ENCODE peak calls at places on chromosomes 3 and 15, in nine cellular contexts. K, Z, U, C, L, I, E, R and B are unnamed samples.
A peak's percentile ranks its signal among the peaks of the same experiment; 100 is the strongest.

GRCh38 chr3:149324332-149324731 is 9.1 kb downstream of the TM4SF18 start:
- DNase-seq in K (no peak), Z (no peak), U (no peak), C (no peak), E (no peak), R (no peak), I (no peak), L (no peak), B (no peak)

GRCh38 chr3:51357856-51358255 is 27.2 kb upstream of the MANF start:
- DNase-seq in Z (no peak), R (no peak), E (no peak), K (no peak), I (no peak), L (no peak), C (no peak), U (no peak), B (no peak)

GRCh38 chr3:141331370-141332318 is 36.7 kb upstream of the ZBTB38 start:
- DNase-seq in Z (no peak), E (no peak), U (no peak), K (no peak), R (no peak), L (no peak), I (peak; percentile 97), C (no peak), B (no peak)

GRCh38 chr3:35659808-35660207 is 20.5 kb downstream of the ARPP21 start:
- DNase-seq in K (no peak), L (peak; percentile 75), I (no peak), Z (no peak), U (no peak), E (no peak), R (no peak), C (no peak), B (no peak)

GRCh38 chr3:169880565-169881250 is 11.0 kb upstream of the LRRC31 start:
- DNase-seq in C (no peak), U (no peak), L (no peak), I (no peak), R (no peak), E (no peak), K (no peak), Z (no peak), B (no peak)

GRCh38 chr15:65196637-65197336 is 11.6 kb upstream of the CLPX start:
- DNase-seq in U (no peak), R (no peak), I (no peak), C (no peak), K (no peak), L (no peak), Z (no peak), E (no peak), B (no peak)

GRCh38 chr3:141552440-141552991 is 65.7 kb downstream of the RASA2 start:
- DNase-seq in E (no peak), I (no peak), Z (no peak), C (no peak), L (no peak), U (no peak), R (no peak), K (no peak), B (no peak)

GRCh38 chr15:40291088-40291574 is 8.3 kb upstream of the ANKRD63 start:
- DNase-seq in L (no peak), C (no peak), I (peak; percentile 19), U (no peak), K (no peak), Z (no peak), R (peak; percentile 62), E (no peak), B (peak; percentile 62)

GRCh38 chr15:70357453-70357852 is 259.7 kb upstream of the TLE3 start:
- DNase-seq in K (no peak), Z (no peak), L (no peak), R (no peak), U (no peak), E (no peak), I (no peak), C (no peak), B (no peak)

GRCh38 chr15:87369269-87369668 is 887.3 kb downstream of the NTRK3 start:
- DNase-seq in C (no peak), I (peak; percentile 94), R (no peak), K (no peak), Z (no peak), L (no peak), U (no peak), E (no peak), B (no peak)

GRCh38 chr15:98923159-98923558 is 84.4 kb downstream of the PGPEP1L start:
- DNase-seq in I (no peak), C (no peak), R (peak; percentile 57), E (no peak), U (no peak), Z (no peak), K (no peak), L (no peak), B (no peak)

GRCh38 chr3:5784656-5785055 is 597.1 kb downstream of the EDEM1 start:
- DNase-seq in U (no peak), Z (no peak), L (peak; percentile 5), K (no peak), C (no peak), I (no peak), R (no peak), E (no peak), B (no peak)

GRCh38 chr3:141625506-141625905 is 112.6 kb upstream of the RNF7 start:
- DNase-seq in C (no peak), K (no peak), L (no peak), E (no peak), Z (no peak), I (no peak), U (no peak), R (peak; percentile 45), B (no peak)

GRCh38 chr15:44569316-44569715 is 32.4 kb downstream of the EIF3J start:
- DNase-seq in C (no peak), R (no peak), L (no peak), Z (no peak), E (no peak), U (no peak), K (no peak), I (no peak), B (no peak)

GRCh38 chr3:130729154-130729553 is 17.5 kb downstream of the PIK3R4 start:
- DNase-seq in E (no peak), R (no peak), C (no peak), K (no peak), U (no peak), Z (no peak), I (no peak), L (no peak), B (no peak)

GRCh38 chr3:106811376-106811775 is 565.9 kb upstream of the CCDC54 start:
- DNase-seq in E (no peak), L (no peak), K (no peak), I (peak; percentile 53), R (no peak), Z (no peak), C (no peak), U (no peak), B (no peak)

GRCh38 chr3:179113903-179114302 is 34.3 kb upstream of the PIK3CA start:
- DNase-seq in U (no peak), E (no peak), K (no peak), C (no peak), Z (no peak), I (no peak), R (no peak), L (no peak), B (no peak)

GRCh38 chr3:97970131-97970530 is 2.1 kb downstream of the RIOX2 start:
- DNase-seq in K (no peak), L (no peak), E (no peak), U (no peak), R (no peak), C (no peak), I (no peak), Z (no peak), B (no peak)

GRCh38 chr15:78343431-78343830 is 3.3 kb downstream of the CRABP1 start:
- DNase-seq in U (no peak), R (no peak), I (no peak), C (no peak), Z (no peak), K (no peak), L (peak; percentile 28), E (no peak), B (no peak)

GRCh38 chr3:16300881-16301359 is 35.9 kb downstream of the OXNAD1 start:
- DNase-seq in Z (peak; percentile 30), K (no peak), E (no peak), L (no peak), I (no peak), U (no peak), C (peak; percentile 59), R (no peak), B (no peak)

GRCh38 chr3:37511357-37511970 is 337.1 kb upstream of the LRRFIP2 start:
- DNase-seq in K (no peak), E (no peak), L (no peak), U (no peak), R (no peak), C (no peak), Z (no peak), I (no peak), B (no peak)

GRCh38 chr3:170802164-170803151 is 67.5 kb downstream of the RPL22L1 start:
- DNase-seq in U (no peak), L (no peak), R (no peak), K (no peak), C (no peak), I (peak; percentile 98), Z (no peak), E (no peak), B (no peak)

GRCh38 chr3:12830785-12831581 is 10.4 kb downstream of the RPL32 start:
- DNase-seq in Z (no peak), I (no peak), U (peak; percentile 10), L (no peak), C (no peak), K (no peak), R (no peak), E (no peak), B (no peak)

GRCh38 chr3:57227204-57227929 is at the start of gene APPL1:
- DNase-seq in I (peak; percentile 76), U (peak; percentile 88), L (peak; percentile 88), E (peak; percentile 88), K (peak; percentile 87), R (peak; percentile 96), C (peak; percentile 87), Z (peak; percentile 80), B (peak; percentile 93)

GRCh38 chr3:46852839-46853355 is 10.3 kb downstream of the MYL3 start:
- DNase-seq in K (no peak), Z (no peak), L (no peak), I (no peak), C (no peak), U (no peak), E (no peak), R (no peak), B (no peak)